ENCODE peak calls at places on chromosome 20, in nine cellular contexts. One of them, this sample, is unnamed.

GRCh38 chr20:3923818-3924217 is 34.6 kb downstream of the PANK2 start:
- DNase-seq in mesendoderm: no peak
- DNase-seq in tibial nerve: no peak
- DNase-seq in adipocyte: peak; percentile 77
- DNase-seq in AG10803: peak; percentile 48
- DNase-seq in testis: no peak
- DNase-seq in lower leg skin: no peak
- DNase-seq in small intestine: no peak
- DNase-seq in body of pancreas: no peak
- DNase-seq in this sample: no peak

GRCh38 chr20:44746367-44747165 is 901 bp downstream of the KCNK15 start:
- DNase-seq in AG10803: no peak
- DNase-seq in adipocyte: no peak
- DNase-seq in tibial nerve: no peak
- DNase-seq in testis: no peak
- DNase-seq in small intestine: peak; percentile 43
- DNase-seq in body of pancreas: peak; percentile 48
- DNase-seq in lower leg skin: no peak
- DNase-seq in mesendoderm: peak; percentile 74
- DNase-seq in this sample: no peak

GRCh38 chr20:3843490-3843889 is 3.1 kb upstream of the MAVS start:
- DNase-seq in body of pancreas: no peak
- DNase-seq in testis: no peak
- DNase-seq in tibial nerve: no peak
- DNase-seq in mesendoderm: no peak
- DNase-seq in lower leg skin: no peak
- DNase-seq in small intestine: peak; percentile 42
- DNase-seq in adipocyte: peak; percentile 64
- DNase-seq in AG10803: no peak
- DNase-seq in this sample: no peak

GRCh38 chr20:58577871-58578615 is 62.8 kb upstream of the APCDD1L start:
- DNase-seq in body of pancreas: no peak
- DNase-seq in mesendoderm: no peak
- DNase-seq in AG10803: no peak
- DNase-seq in adipocyte: no peak
- DNase-seq in tibial nerve: no peak
- DNase-seq in small intestine: no peak
- DNase-seq in testis: no peak
- DNase-seq in lower leg skin: no peak
- DNase-seq in this sample: no peak

GRCh38 chr20:36105731-36106226 is 48.8 kb upstream of the EPB41L1 start:
- DNase-seq in AG10803: no peak
- DNase-seq in lower leg skin: no peak
- DNase-seq in small intestine: no peak
- DNase-seq in tibial nerve: no peak
- DNase-seq in adipocyte: no peak
- DNase-seq in body of pancreas: peak; percentile 97
- DNase-seq in testis: no peak
- DNase-seq in mesendoderm: no peak
- DNase-seq in this sample: no peak

GRCh38 chr20:40814328-40814960 is 125.4 kb upstream of the MAFB start:
- DNase-seq in AG10803: no peak
- DNase-seq in adipocyte: no peak
- DNase-seq in body of pancreas: no peak
- DNase-seq in tibial nerve: no peak
- DNase-seq in mesendoderm: no peak
- DNase-seq in testis: no peak
- DNase-seq in lower leg skin: no peak
- DNase-seq in small intestine: no peak
- DNase-seq in this sample: no peak

GRCh38 chr20:50406610-50407136 is 103.5 kb upstream of the PTPN1 start:
- DNase-seq in AG10803: no peak
- DNase-seq in lower leg skin: no peak
- DNase-seq in small intestine: no peak
- DNase-seq in adipocyte: no peak
- DNase-seq in testis: no peak
- DNase-seq in tibial nerve: no peak
- DNase-seq in mesendoderm: no peak
- DNase-seq in body of pancreas: no peak
- DNase-seq in this sample: no peak

GRCh38 chr20:42945595-42945994 is 244.1 kb downstream of the PTPRT start:
- DNase-seq in tibial nerve: no peak
- DNase-seq in AG10803: no peak
- DNase-seq in body of pancreas: no peak
- DNase-seq in testis: no peak
- DNase-seq in small intestine: no peak
- DNase-seq in mesendoderm: no peak
- DNase-seq in adipocyte: no peak
- DNase-seq in lower leg skin: no peak
- DNase-seq in this sample: no peak

GRCh38 chr20:46132705-46133120 is 14.6 kb downstream of the CD40 start:
- DNase-seq in tibial nerve: peak; percentile 50
- DNase-seq in adipocyte: peak; percentile 80
- DNase-seq in testis: peak; percentile 83
- DNase-seq in small intestine: peak; percentile 10
- DNase-seq in mesendoderm: peak; percentile 65
- DNase-seq in lower leg skin: peak; percentile 34
- DNase-seq in body of pancreas: peak; percentile 82
- DNase-seq in AG10803: peak; percentile 36
- DNase-seq in this sample: peak; percentile 77
- H3K4me3 ChIP-seq in tibial nerve: no peak overlapping the region
- H3K4me3 ChIP-seq in adipocyte: no peak overlapping the region
- H3K4me3 ChIP-seq in testis: no peak overlapping the region
- H3K4me3 ChIP-seq in small intestine: no peak overlapping the region
- H3K4me3 ChIP-seq in mesendoderm: no peak overlapping the region
- H3K4me3 ChIP-seq in lower leg skin: no peak overlapping the region
- H3K4me3 ChIP-seq in body of pancreas: no peak overlapping the region
- H3K4me3 ChIP-seq in AG10803: no peak overlapping the region
- H3K4me3 ChIP-seq in this sample: no peak overlapping the region

GRCh38 chr20:62860391-62860923 is 1.2 kb downstream of the TCFL5 start:
- DNase-seq in AG10803: peak; percentile 40
- DNase-seq in tibial nerve: no peak
- DNase-seq in lower leg skin: no peak
- DNase-seq in adipocyte: peak; percentile 61
- DNase-seq in body of pancreas: no peak
- DNase-seq in testis: no peak
- DNase-seq in small intestine: no peak
- DNase-seq in mesendoderm: peak; percentile 39
- DNase-seq in this sample: no peak
- H3K4me3 ChIP-seq in AG10803: peak overlapping the region; percentile 57
- H3K4me3 ChIP-seq in tibial nerve: peak overlapping the region; percentile 32
- H3K4me3 ChIP-seq in lower leg skin: peak overlapping the region; percentile 13
- H3K4me3 ChIP-seq in adipocyte: peak overlapping the region; percentile 77
- H3K4me3 ChIP-seq in body of pancreas: no peak overlapping the region
- H3K4me3 ChIP-seq in testis: peak overlapping the region; percentile 55
- H3K4me3 ChIP-seq in small intestine: peak overlapping the region; percentile 72
- H3K4me3 ChIP-seq in mesendoderm: peak overlapping the region; percentile 37
- H3K4me3 ChIP-seq in this sample: peak overlapping the region; percentile 23

GRCh38 chr20:5471368-5471767 is 154.6 kb upstream of the PROKR2 start:
- DNase-seq in lower leg skin: no peak
- DNase-seq in adipocyte: no peak
- DNase-seq in tibial nerve: no peak
- DNase-seq in body of pancreas: no peak
- DNase-seq in mesendoderm: no peak
- DNase-seq in testis: no peak
- DNase-seq in AG10803: no peak
- DNase-seq in small intestine: no peak
- DNase-seq in this sample: no peak
- H3K4me3 ChIP-seq in lower leg skin: no peak overlapping the region
- H3K4me3 ChIP-seq in adipocyte: peak overlapping the region; percentile 69
- H3K4me3 ChIP-seq in tibial nerve: no peak overlapping the region
- H3K4me3 ChIP-seq in body of pancreas: no peak overlapping the region
- H3K4me3 ChIP-seq in mesendoderm: no peak overlapping the region
- H3K4me3 ChIP-seq in testis: peak overlapping the region; percentile 34
- H3K4me3 ChIP-seq in AG10803: no peak overlapping the region
- H3K4me3 ChIP-seq in small intestine: no peak overlapping the region
- H3K4me3 ChIP-seq in this sample: no peak overlapping the region

GRCh38 chr20:53948383-53949318 is 121.7 kb downstream of the BCAS1 start:
- DNase-seq in adipocyte: no peak
- DNase-seq in AG10803: no peak
- DNase-seq in mesendoderm: no peak
- DNase-seq in body of pancreas: no peak
- DNase-seq in testis: no peak
- DNase-seq in small intestine: no peak
- DNase-seq in lower leg skin: no peak
- DNase-seq in tibial nerve: no peak
- DNase-seq in this sample: no peak
- H3K4me3 ChIP-seq in adipocyte: no peak overlapping the region
- H3K4me3 ChIP-seq in AG10803: no peak overlapping the region
- H3K4me3 ChIP-seq in mesendoderm: no peak overlapping the region
- H3K4me3 ChIP-seq in body of pancreas: no peak overlapping the region
- H3K4me3 ChIP-seq in testis: no peak overlapping the region
- H3K4me3 ChIP-seq in small intestine: no peak overlapping the region
- H3K4me3 ChIP-seq in lower leg skin: no peak overlapping the region
- H3K4me3 ChIP-seq in tibial nerve: peak overlapping the region; percentile 19
- H3K4me3 ChIP-seq in this sample: no peak overlapping the region